ENCODE peak calls at places on chromosomes 12 and 14, in four cellular contexts. Y is esophagus muscularis mucosa, I is lower leg skin, A is A549. G is an unnamed sample.

GRCh38 chr14:68761391-68761790 is 31.5 kb downstream of the ZFP36L1 start:
- DNase-seq in Y (no peak), I (no peak), A (no peak), G (no peak)

GRCh38 chr12:29907486-29907885 is 123.7 kb upstream of the TMTC1 start:
- DNase-seq in Y (no peak), I (no peak), A (no peak), G (no peak)

GRCh38 chr14:72164420-72165150 is 232.4 kb downstream of the RGS6 start:
- DNase-seq in Y (no peak), I (no peak), A (no peak), G (no peak)

GRCh38 chr12:108689314-108690190 is 41.8 kb downstream of the CORO1C start:
- DNase-seq in Y (peak), I (no peak), A (no peak), G (no peak)

GRCh38 chr12:131269551-131269950 is 315.8 kb downstream of the ADGRD1 start:
- DNase-seq in Y (no peak), I (no peak), A (no peak), G (no peak)

GRCh38 chr12:124625867-124626675 is 58.7 kb upstream of the NCOR2 start:
- DNase-seq in Y (peak), I (peak), A (peak), G (peak)

GRCh38 chr12:6306151-6306550 is 4.3 kb upstream of the PLEKHG6 start:
- DNase-seq in Y (no peak), I (no peak), A (no peak), G (no peak)

GRCh38 chr12:95815635-95816212 is 25.2 kb upstream of the NTN4 start:
- DNase-seq in Y (no peak), I (no peak), A (peak), G (no peak)

GRCh38 chr14:53461823-53462222 is 308.7 kb upstream of the DDHD1 start:
- DNase-seq in Y (no peak), I (no peak), A (no peak), G (no peak)

GRCh38 chr14:37813746-37814145 is 218.3 kb downstream of the TTC6 start:
- DNase-seq in Y (no peak), I (no peak), A (no peak), G (no peak)

GRCh38 chr12:97530237-97530636 is 67.6 kb downstream of the RMST start:
- DNase-seq in Y (no peak), I (no peak), A (no peak), G (no peak)

GRCh38 chr14:93984070-93984469 is 7.7 kb upstream of the ASB2 start:
- DNase-seq in Y (no peak), I (no peak), A (no peak), G (no peak)

GRCh38 chr14:50943261-50943942 is 881 bp downstream of the PYGL start:
- DNase-seq in Y (no peak), I (peak), A (peak), G (peak)

GRCh38 chr14:24857277-24857676 is 192.7 kb downstream of the STXBP6 start:
- DNase-seq in Y (no peak), I (no peak), A (no peak), G (no peak)

GRCh38 chr14:57854571-57854970 is 11.3 kb downstream of the SLC35F4 start:
- DNase-seq in Y (no peak), I (no peak), A (no peak), G (no peak)

GRCh38 chr12:65308601-65309071 is 30.2 kb downstream of the MSRB3 start:
- DNase-seq in Y (no peak), I (no peak), A (no peak), G (no peak)

GRCh38 chr12:44053550-44054243 is 217.8 kb downstream of the TMEM117 start:
- DNase-seq in Y (no peak), I (no peak), A (no peak), G (no peak)

GRCh38 chr14:62189698-62190097 is 427.5 kb downstream of the SNAPC1 start:
- DNase-seq in Y (no peak), I (no peak), A (no peak), G (no peak)

GRCh38 chr14:95872777-95873176 is 3.9 kb upstream of the TUNAR start:
- DNase-seq in Y (no peak), I (no peak), A (no peak), G (no peak)

GRCh38 chr14:64515053-64515452 is 10.5 kb downstream of the ZBTB1 start:
- DNase-seq in Y (no peak), I (no peak), A (no peak), G (no peak)

GRCh38 chr14:23514009-23514962 is 37.3 kb downstream of the ZFHX2 start:
- DNase-seq in Y (no peak), I (no peak), A (no peak), G (no peak)

GRCh38 chr12:57762463-57762862 is 4.4 kb downstream of the CYP27B1 start:
- DNase-seq in Y (no peak), I (no peak), A (no peak), G (no peak)

GRCh38 chr14:68938515-68939423 is 40.3 kb downstream of the ACTN1 start:
- DNase-seq in Y (no peak), I (no peak), A (peak), G (peak)

GRCh38 chr12:57008113-57008687 is 1.9 kb upstream of the ZBTB39 start:
- DNase-seq in Y (no peak), I (no peak), A (peak), G (no peak)

GRCh38 chr14:54637829-54638446 is 71.0 kb downstream of the SAMD4A start:
- DNase-seq in Y (no peak), I (no peak), A (no peak), G (no peak)

GRCh38 chr12:11677752-11678151 is 28.3 kb downstream of the ETV6 start:
- DNase-seq in Y (no peak), I (no peak), A (no peak), G (no peak)

DNA sequence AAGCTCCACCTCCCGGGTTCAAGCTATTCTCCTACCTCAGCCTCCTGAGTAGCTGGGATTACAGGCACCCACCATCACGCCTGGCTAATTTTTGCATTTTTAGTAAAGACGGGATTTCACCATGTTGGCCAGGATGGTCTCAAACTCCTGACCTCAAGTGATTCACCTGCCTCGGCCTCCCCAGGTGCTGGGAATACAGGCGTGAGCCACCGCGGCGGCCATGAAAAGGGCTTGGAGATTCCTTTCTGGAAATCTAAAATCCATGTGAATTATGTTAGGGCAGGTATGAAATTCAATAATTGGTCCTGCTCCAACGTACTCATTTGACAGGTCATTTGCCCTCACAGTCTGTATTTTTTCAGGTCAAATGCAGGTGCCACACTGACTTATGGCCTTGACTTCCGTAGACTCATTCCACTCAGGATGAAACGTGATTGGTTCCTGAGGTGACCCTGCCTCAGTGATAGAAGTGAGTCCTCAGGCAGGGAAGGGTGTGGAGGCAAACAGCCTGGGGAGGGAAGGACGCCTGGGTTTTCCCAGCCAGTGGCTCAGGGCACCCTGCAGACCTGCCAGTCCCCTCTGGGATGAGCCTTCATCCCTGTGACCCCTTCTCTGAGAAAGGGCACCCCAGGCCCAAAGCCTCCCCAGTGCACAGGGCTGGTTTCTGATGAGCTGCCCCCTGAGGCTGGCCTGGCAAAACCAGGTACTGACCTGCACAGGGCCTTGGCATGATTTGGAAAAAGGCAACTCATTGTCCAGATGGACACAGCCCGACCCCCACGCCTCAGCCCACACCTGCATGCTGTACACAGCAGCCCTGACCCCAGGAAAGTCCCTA is 48.7 kb downstream of the PSMA6 start:
- DNase-seq in Y (no peak), I (no peak), A (no peak), G (peak)
- H3K4me3 ChIP-seq in Y (no peak), I (no peak), A (peak), G (no peak)

GRCh38 chr12:109892165-109892715 is 7.8 kb upstream of the TCHP start:
- DNase-seq in Y (no peak), I (no peak), A (no peak), G (no peak)

GRCh38 chr12:109885616-109886015 is 5.3 kb upstream of the GLTP start:
- DNase-seq in Y (no peak), I (no peak), A (no peak), G (peak)

GRCh38 chr12:109890620-109891019 is 9.5 kb upstream of the TCHP start:
- DNase-seq in Y (no peak), I (no peak), A (no peak), G (no peak)

GRCh38 chr12:109892748-109893147 is 7.3 kb upstream of the TCHP start:
- DNase-seq in Y (no peak), I (no peak), A (no peak), G (no peak)

GRCh38 chr12:109888179-109889020 is 8.1 kb upstream of the GLTP start:
- DNase-seq in Y (no peak), I (no peak), A (peak), G (peak)
- TF ChIP-seq POLR2A in Y (no peak), I (no peak), A (no peak), G (no peak)

DNA sequence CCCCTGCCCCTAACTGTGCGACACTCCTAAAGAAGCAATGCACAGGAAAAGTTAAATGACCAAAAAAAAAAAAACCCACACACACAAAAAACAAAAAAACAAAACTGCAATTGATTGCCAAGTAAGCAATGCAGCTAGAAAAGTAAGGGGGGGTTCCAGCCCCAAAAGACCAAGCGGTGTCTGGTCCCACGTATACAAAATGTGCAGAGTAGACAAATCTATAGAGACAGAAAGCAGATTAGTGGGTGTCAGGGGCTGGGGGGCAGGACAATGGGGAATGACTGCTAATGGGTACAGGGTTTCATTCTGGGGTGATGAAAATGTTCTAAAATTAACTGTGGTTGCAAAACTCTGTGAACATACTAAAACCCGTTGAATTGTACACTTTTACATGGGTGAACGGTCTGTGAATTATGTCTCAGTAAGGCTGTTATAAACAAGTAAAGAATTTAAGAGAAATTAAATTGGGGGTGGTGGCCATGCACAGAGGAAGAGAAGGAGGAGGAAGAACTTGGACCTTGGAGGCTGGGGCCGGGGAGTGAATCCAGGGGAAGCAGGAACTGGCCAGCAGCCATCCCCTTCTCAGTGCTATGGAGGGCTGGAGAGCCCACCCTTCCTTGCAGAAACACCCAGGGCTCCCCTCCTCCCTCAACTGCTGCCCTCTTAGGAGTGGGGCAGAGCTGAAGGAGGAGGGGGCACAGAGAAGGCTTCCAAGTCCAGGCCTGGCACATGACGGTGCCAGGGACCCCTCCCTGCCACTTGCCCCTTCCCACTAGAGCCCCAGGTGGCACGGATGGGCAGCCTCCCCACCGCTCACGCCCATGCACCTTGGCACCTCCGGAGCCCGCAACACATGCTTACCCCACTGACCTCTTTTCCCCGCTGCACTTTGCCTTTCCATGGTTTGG is 45.4 kb downstream of the KDM2B start:
- DNase-seq in Y (no peak), I (no peak), A (no peak), G (no peak)
- H3K4me3 ChIP-seq in Y (peak), I (no peak), A (no peak), G (peak)

GRCh38 chr12:34022079-34022830 is at the start of gene ALG10:
- DNase-seq in Y (peak), I (peak), A (peak), G (peak)
- TF ChIP-seq POLR2A in Y (no peak), I (no peak), A (peak), G (no peak)

GRCh38 chr14:67584931-67585330 is 15.1 kb downstream of the PIGH start:
- DNase-seq in Y (no peak), I (no peak), A (no peak), G (no peak)
- H3K4me3 ChIP-seq in Y (no peak), I (no peak), A (no peak), G (no peak)

GRCh38 chr14:103847439-103847953 is at the start of gene PPP1R13B:
- DNase-seq in Y (peak), I (peak), A (peak), G (peak)
- TF ChIP-seq POLR2A in Y (no peak), I (no peak), A (peak), G (peak)